ENCODE peak calls at places on chromosomes 2 and 18, in six cellular contexts. One of them, this sample, is unnamed. For H4K20me1, the result is how much of the 10 kb centered on the place peaks cover.

GRCh38 chr2:28291811-28292455 is 100.7 kb upstream of the FOSL2 start:
- DNase-seq in fibroblast of lung: peak
- DNase-seq in GM23248: no peak
- DNase-seq in IMR-90: peak
- DNase-seq in MM.1S: no peak
- DNase-seq in HCT116: no peak
- DNase-seq in this sample: peak

GRCh38 chr2:113700186-113700841 is 56.1 kb downstream of the SLC35F5 start:
- DNase-seq in fibroblast of lung: peak
- DNase-seq in GM23248: peak
- DNase-seq in IMR-90: peak
- DNase-seq in MM.1S: peak
- DNase-seq in HCT116: no peak
- DNase-seq in this sample: no peak

GRCh38 chr2:229003256-229003655 is 267.8 kb downstream of the PID1 start:
- DNase-seq in fibroblast of lung: peak
- DNase-seq in GM23248: peak
- DNase-seq in IMR-90: no peak
- DNase-seq in MM.1S: no peak
- DNase-seq in HCT116: no peak
- DNase-seq in this sample: no peak

GRCh38 chr2:196376984-196377877 is 205.9 kb upstream of the STK17B start:
- DNase-seq in fibroblast of lung: no peak
- DNase-seq in GM23248: peak
- DNase-seq in IMR-90: peak
- DNase-seq in MM.1S: no peak
- DNase-seq in HCT116: no peak
- DNase-seq in this sample: peak

GRCh38 chr18:44098551-44099098 is 582.1 kb upstream of the SETBP1 start:
- DNase-seq in fibroblast of lung: peak
- DNase-seq in GM23248: peak
- DNase-seq in IMR-90: peak
- DNase-seq in MM.1S: peak
- DNase-seq in HCT116: no peak
- DNase-seq in this sample: peak

GRCh38 chr2:162126145-162126926 is 25.7 kb downstream of the GCG start:
- DNase-seq in fibroblast of lung: no peak
- DNase-seq in GM23248: no peak
- DNase-seq in IMR-90: peak
- DNase-seq in MM.1S: peak
- DNase-seq in HCT116: no peak
- DNase-seq in this sample: no peak

GRCh38 chr2:222318026-222318711 is 19.4 kb upstream of the PAX3 start:
- DNase-seq in fibroblast of lung: peak
- DNase-seq in GM23248: peak
- DNase-seq in IMR-90: peak
- DNase-seq in MM.1S: peak
- DNase-seq in HCT116: peak
- DNase-seq in this sample: peak

GRCh38 chr2:210558708-210559107 is 2.3 kb downstream of the CPS1 start:
- DNase-seq in fibroblast of lung: no peak
- DNase-seq in GM23248: peak
- DNase-seq in IMR-90: no peak
- DNase-seq in MM.1S: no peak
- DNase-seq in HCT116: no peak
- DNase-seq in this sample: no peak

GRCh38 chr2:54494087-54494486 is 38.0 kb downstream of the SPTBN1 start:
- DNase-seq in fibroblast of lung: no peak
- DNase-seq in GM23248: no peak
- DNase-seq in IMR-90: peak
- DNase-seq in MM.1S: no peak
- DNase-seq in HCT116: no peak
- DNase-seq in this sample: no peak

GRCh38 chr18:42068030-42068429 is 113.0 kb downstream of the PIK3C3 start:
- DNase-seq in fibroblast of lung: no peak
- DNase-seq in GM23248: no peak
- DNase-seq in IMR-90: no peak
- DNase-seq in MM.1S: no peak
- DNase-seq in HCT116: no peak
- DNase-seq in this sample: no peak

GRCh38 chr18:70366174-70366573 is 77.3 kb downstream of the SOCS6 start:
- DNase-seq in fibroblast of lung: no peak
- DNase-seq in GM23248: no peak
- DNase-seq in IMR-90: no peak
- DNase-seq in MM.1S: no peak
- DNase-seq in HCT116: no peak
- DNase-seq in this sample: no peak

GRCh38 chr2:101985101-101985792 is 6.5 kb upstream of the IL1R2 start:
- DNase-seq in fibroblast of lung: no peak
- DNase-seq in GM23248: no peak
- DNase-seq in IMR-90: no peak
- DNase-seq in MM.1S: no peak
- DNase-seq in HCT116: no peak
- DNase-seq in this sample: no peak

GRCh38 chr2:109135572-109136185 is 6.7 kb downstream of the SH3RF3 start:
- DNase-seq in fibroblast of lung: no peak
- DNase-seq in GM23248: no peak
- DNase-seq in IMR-90: no peak
- DNase-seq in MM.1S: no peak
- DNase-seq in HCT116: no peak
- DNase-seq in this sample: peak

GRCh38 chr18:80254971-80255500 is 7.7 kb upstream of the PARD6G start:
- DNase-seq in fibroblast of lung: no peak
- DNase-seq in GM23248: no peak
- DNase-seq in IMR-90: no peak
- DNase-seq in MM.1S: no peak
- DNase-seq in HCT116: no peak
- DNase-seq in this sample: no peak

GRCh38 chr2:189369566-189369965 is 71.7 kb upstream of the WDR75 start:
- DNase-seq in fibroblast of lung: peak
- DNase-seq in GM23248: peak
- DNase-seq in IMR-90: peak
- DNase-seq in MM.1S: no peak
- DNase-seq in HCT116: no peak
- DNase-seq in this sample: peak

GRCh38 chr2:78009289-78009688 is 487.1 kb upstream of the LRRTM4 start:
- DNase-seq in fibroblast of lung: no peak
- DNase-seq in GM23248: no peak
- DNase-seq in IMR-90: no peak
- DNase-seq in MM.1S: no peak
- DNase-seq in HCT116: no peak
- DNase-seq in this sample: no peak

GRCh38 chr2:137117385-137117784 is 352.0 kb downstream of the THSD7B start:
- DNase-seq in fibroblast of lung: no peak
- DNase-seq in GM23248: peak
- DNase-seq in IMR-90: no peak
- DNase-seq in MM.1S: no peak
- DNase-seq in HCT116: no peak
- DNase-seq in this sample: peak

DNA sequence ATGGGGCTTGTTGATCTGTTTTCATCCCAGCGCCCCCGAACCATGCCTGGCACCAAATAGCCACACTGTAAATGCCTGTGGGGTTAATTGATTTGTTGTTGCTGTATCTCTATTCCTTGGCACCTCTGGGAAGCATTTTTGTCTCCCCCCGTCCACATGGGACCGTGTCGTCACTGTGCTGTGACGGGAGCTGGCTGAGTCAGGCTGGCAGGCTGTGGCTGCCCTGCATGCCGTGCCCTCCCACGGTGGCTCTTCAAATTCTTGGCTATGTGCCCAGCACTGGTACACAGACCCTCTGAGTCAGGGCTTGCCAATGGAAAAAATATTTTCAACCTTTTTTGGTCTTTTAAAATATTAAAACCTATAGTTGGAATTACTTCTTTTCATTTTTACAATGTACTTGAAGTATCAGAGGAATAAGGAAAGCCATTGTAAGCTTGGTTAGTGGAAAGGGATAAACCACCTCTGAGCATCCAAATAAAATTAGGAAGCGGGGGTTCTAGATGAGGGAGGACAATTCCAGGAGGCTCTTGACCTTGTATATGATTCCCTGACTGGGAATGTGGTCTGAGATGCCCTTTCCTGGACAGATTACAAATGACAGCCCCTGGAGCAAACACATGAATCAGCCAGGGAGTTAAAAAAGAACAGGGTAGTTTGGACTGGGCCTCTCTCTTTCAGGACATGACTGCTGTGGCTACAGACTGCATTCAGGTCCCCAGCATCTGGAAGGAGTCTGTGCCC is 59.4 kb downstream of the DGKD start:
- DNase-seq in fibroblast of lung: peak
- DNase-seq in GM23248: peak
- DNase-seq in IMR-90: peak
- DNase-seq in MM.1S: no peak
- DNase-seq in HCT116: peak
- DNase-seq in this sample: peak
- H3K4me3 ChIP-seq in fibroblast of lung: no peak
- H3K4me3 ChIP-seq in GM23248: peak
- H3K4me3 ChIP-seq in IMR-90: no peak
- H3K4me3 ChIP-seq in MM.1S: no peak
- H3K4me3 ChIP-seq in HCT116: peak
- H3K4me3 ChIP-seq in this sample: no peak

GRCh38 chr2:128310761-128311160 is 7.9 kb downstream of the HS6ST1 start:
- DNase-seq in fibroblast of lung: no peak
- DNase-seq in GM23248: no peak
- DNase-seq in IMR-90: no peak
- DNase-seq in MM.1S: no peak
- DNase-seq in HCT116: no peak
- DNase-seq in this sample: no peak
- H4K20me1 ChIP-seq in fibroblast of lung: under half
- H4K20me1 ChIP-seq in GM23248: under half
- H4K20me1 ChIP-seq in IMR-90: half or more
- H4K20me1 ChIP-seq in MM.1S: half or more
- H4K20me1 ChIP-seq in HCT116: under half
- H4K20me1 ChIP-seq in this sample: half or more

DNA sequence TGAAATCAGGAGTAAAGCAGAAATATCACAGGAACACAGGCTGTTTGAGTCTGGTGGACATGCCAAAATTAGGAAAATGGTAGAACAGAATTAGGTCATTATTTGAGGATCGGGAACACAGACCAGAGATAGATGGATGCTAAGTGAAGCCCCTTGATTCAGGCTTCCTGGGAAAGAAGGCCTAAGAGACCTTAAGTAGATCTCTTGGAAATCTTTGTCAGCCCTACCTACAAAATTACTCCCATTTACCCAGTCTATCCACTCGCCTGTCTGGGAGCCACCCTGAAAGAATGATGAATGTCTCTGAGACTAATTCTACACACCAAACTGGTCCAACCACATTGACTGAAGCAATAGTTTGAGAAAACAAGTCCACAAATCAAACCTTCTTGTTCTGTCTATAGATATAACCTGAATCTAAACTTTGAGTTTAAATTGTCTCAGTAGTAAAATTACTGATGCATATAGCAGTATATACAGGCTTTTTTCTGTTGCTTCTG is 36.6 kb upstream of the TANK start:
- DNase-seq in fibroblast of lung: no peak
- DNase-seq in GM23248: no peak
- DNase-seq in IMR-90: no peak
- DNase-seq in MM.1S: no peak
- DNase-seq in HCT116: peak
- DNase-seq in this sample: no peak
- H3K9ac ChIP-seq in fibroblast of lung: no peak
- H3K9ac ChIP-seq in GM23248: peak
- H3K9ac ChIP-seq in IMR-90: peak
- H3K9ac ChIP-seq in MM.1S: no peak
- H3K9ac ChIP-seq in HCT116: peak
- H3K9ac ChIP-seq in this sample: peak

DNA sequence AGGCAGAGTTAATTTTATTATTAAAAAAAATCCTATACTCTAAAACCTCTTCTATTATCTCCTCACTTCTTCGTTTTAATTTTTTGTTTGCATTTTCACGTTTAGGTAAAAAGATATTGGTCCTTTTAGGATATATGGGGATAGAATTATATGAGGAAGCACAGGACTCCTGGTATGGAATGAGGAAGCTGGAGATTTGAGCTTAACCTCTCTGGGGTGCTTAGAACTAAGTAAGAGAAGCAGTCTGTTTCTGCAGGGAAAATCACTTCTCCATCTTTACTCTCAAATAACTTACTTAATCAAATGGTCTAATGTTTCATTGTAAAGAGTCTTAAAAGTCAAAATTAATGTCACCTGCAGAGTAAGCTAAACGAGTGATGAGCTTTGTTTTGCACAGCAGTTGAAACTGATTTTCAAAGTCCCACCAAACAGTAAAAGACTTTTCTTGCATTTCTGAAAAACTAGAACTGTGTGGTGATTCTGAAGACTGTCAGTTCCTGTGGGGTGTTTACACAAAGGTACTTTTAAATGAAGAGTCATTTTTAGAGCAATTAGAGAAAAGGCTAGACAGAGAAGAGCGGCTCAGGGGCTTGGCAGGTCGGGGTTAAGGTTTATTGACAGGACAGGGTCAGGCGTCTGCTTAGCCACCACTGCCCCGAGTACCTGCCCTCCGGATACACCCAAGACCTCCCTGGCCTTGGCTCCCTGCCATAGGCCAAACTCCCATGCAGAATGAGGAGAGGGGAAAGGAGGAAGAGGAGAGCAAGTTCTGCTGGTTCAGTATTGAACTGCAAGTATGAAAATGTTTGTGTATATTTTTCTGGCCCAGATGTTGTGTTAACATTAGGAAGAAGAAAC is 21.6 kb downstream of the METAP1D start:
- DNase-seq in fibroblast of lung: no peak
- DNase-seq in GM23248: no peak
- DNase-seq in IMR-90: peak
- DNase-seq in MM.1S: no peak
- DNase-seq in HCT116: no peak
- DNase-seq in this sample: no peak
- H3K4me3 ChIP-seq in fibroblast of lung: no peak
- H3K4me3 ChIP-seq in GM23248: peak
- H3K4me3 ChIP-seq in IMR-90: no peak
- H3K4me3 ChIP-seq in MM.1S: no peak
- H3K4me3 ChIP-seq in HCT116: no peak
- H3K4me3 ChIP-seq in this sample: no peak

DNA sequence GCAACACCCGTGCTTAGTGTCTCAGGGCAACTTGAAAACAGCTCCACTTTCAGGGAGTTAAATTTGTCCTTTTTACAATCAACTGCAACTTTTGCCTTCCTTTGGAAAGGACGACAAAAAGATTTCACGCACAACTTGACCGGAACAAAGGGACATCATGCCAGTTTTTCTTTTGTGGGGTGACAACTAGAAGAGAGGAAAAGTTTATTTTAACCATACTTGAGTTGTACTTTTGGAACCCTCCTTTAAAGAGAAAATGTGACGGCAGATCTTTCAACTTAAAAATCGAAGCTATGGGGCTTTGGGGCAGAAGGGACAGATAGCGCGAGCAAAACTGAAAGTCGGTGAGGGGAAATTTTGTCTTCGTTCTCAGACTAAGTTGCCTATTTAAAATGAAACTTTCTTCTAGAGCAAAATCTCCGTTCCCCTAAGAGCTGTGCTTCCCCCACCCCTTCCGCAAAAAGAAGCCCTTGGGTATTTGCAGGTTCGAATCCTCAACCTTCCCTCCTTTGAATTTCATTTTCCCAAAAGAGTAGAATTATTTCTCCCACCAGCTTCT is 5.5 kb upstream of the ONECUT2 start:
- DNase-seq in fibroblast of lung: peak
- DNase-seq in GM23248: no peak
- DNase-seq in IMR-90: no peak
- DNase-seq in MM.1S: peak
- DNase-seq in HCT116: no peak
- DNase-seq in this sample: no peak
- H4K20me1 ChIP-seq in fibroblast of lung: under half
- H4K20me1 ChIP-seq in GM23248: under half
- H4K20me1 ChIP-seq in IMR-90: under half
- H4K20me1 ChIP-seq in MM.1S: under half
- H4K20me1 ChIP-seq in HCT116: under half
- H4K20me1 ChIP-seq in this sample: under half

GRCh38 chr2:232315049-232315922 is 63.3 kb upstream of the ALPP start:
- DNase-seq in fibroblast of lung: peak
- DNase-seq in GM23248: peak
- DNase-seq in IMR-90: peak
- DNase-seq in MM.1S: peak
- DNase-seq in HCT116: no peak
- DNase-seq in this sample: peak
- H3K9ac ChIP-seq in fibroblast of lung: no peak
- H3K9ac ChIP-seq in GM23248: no peak
- H3K9ac ChIP-seq in IMR-90: no peak
- H3K9ac ChIP-seq in MM.1S: no peak
- H3K9ac ChIP-seq in HCT116: no peak
- H3K9ac ChIP-seq in this sample: no peak

This sample was measured in astrocyte.